ENCODE peak calls at places on chromosomes 16 and 17, in five cellular contexts. F is suprapubic skin, T is OCI-LY7, A is right atrium auricular region, G is tibial nerve. U is an unnamed sample.

GRCh38 chr17:75909051-75909811 is 4.5 kb upstream of the MRPL38 start:
- DNase-seq in A (no peak), G (no peak), F (no peak), T (peak; percentile 87), U (no peak)

GRCh38 chr16:35510701-35511100 is 2051.3 kb downstream of the TP53TG3F start:
- DNase-seq in T (no peak), F (no peak), G (no peak), A (no peak), U (no peak)

GRCh38 chr16:1615761-1616160 is 3.6 kb downstream of the CRAMP1 start:
- DNase-seq in G (no peak), A (no peak), T (no peak), F (no peak), U (no peak)

GRCh38 chr16:71900336-71900735 is 5.0 kb downstream of the IST1 start:
- DNase-seq in G (no peak), F (no peak), T (peak; percentile 31), A (no peak), U (no peak)

GRCh38 chr16:20102021-20102420 is 28.3 kb upstream of the GPR139 start:
- DNase-seq in F (no peak), T (no peak), G (no peak), A (no peak), U (no peak)

GRCh38 chr17:29597361-29598172 is 4.6 kb downstream of the ANKRD13B start:
- DNase-seq in F (no peak), G (no peak), A (no peak), T (no peak), U (no peak)

GRCh38 chr17:2500446-2500845 is 11.2 kb downstream of the METTL16 start:
- DNase-seq in T (no peak), F (no peak), G (no peak), A (no peak), U (no peak)

GRCh38 chr17:40176409-40177110 is 710 bp upstream of the RAPGEFL1 start:
- DNase-seq in T (no peak), G (no peak), A (no peak), F (peak; percentile 78), U (no peak)

GRCh38 chr16:1906846-1907165 is 11.4 kb downstream of the HS3ST6 start:
- DNase-seq in G (no peak), A (no peak), F (no peak), T (no peak), U (no peak)

GRCh38 chr16:23435500-23435899 is 17.5 kb downstream of the COG7 start:
- DNase-seq in G (peak; percentile 46), T (peak; percentile 78), A (no peak), F (no peak), U (no peak)

GRCh38 chr16:84637709-84638108 is 10.6 kb upstream of the KLHL36 start:
- DNase-seq in A (no peak), T (no peak), G (no peak), F (no peak), U (no peak)

GRCh38 chr17:21377821-21378396 is 1.8 kb downstream of the KCNJ12 start:
- DNase-seq in G (no peak), F (no peak), A (no peak), T (no peak), U (no peak)

GRCh38 chr17:21376835-21377690 is 906 bp downstream of the KCNJ12 start:
- DNase-seq in F (no peak), A (no peak), T (no peak), G (no peak), U (no peak)

GRCh38 chr17:21376585-21376834 is 353 bp downstream of the KCNJ12 start:
- DNase-seq in T (no peak), F (no peak), G (no peak), A (no peak), U (no peak)

GRCh38 chr17:21379080-21379711 is 3.0 kb downstream of the KCNJ12 start:
- DNase-seq in A (no peak), T (no peak), F (no peak), G (no peak), U (no peak)

GRCh38 chr17:21378553-21378952 is 2.4 kb downstream of the KCNJ12 start:
- DNase-seq in G (no peak), T (no peak), F (no peak), A (no peak), U (no peak)
- H3K4me3 ChIP-seq in G (no peak overlapping the region), T (no peak overlapping the region), F (peak overlapping the region; percentile 65), A (no peak overlapping the region), U (no peak overlapping the region)

DNA sequence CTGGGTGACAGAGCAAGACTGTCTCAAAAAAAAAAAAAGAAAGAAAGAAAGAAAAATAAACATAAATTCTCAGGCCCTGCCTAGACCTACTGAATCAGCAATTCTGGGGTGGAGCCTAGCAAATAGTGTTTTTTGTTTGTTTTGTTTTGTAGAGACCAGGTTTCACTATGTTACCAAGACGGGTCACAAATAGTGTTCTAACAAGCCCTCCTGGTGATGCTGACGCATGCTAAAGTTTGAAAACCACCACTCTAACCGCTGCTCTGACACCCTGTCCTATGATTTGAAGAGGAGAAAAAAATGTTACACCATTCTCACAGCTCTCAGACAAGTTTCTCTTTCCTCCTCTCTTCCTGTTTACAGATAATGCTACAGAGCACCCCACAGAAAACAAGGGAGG is 1.5 kb downstream of the MRPL10 start:
- DNase-seq in G (no peak), A (no peak), F (no peak), T (no peak), U (no peak)
- H3K4me3 ChIP-seq in G (no peak overlapping the region), A (no peak overlapping the region), F (no peak overlapping the region), T (peak overlapping the region; percentile 93), U (no peak overlapping the region)

GRCh38 chr16:24834459-24835335 is 11.1 kb upstream of the SLC5A11 start:
- DNase-seq in T (peak; percentile 38), G (no peak), F (no peak), A (no peak), U (no peak)
- H3K4me3 ChIP-seq in T (no peak overlapping the region), G (no peak overlapping the region), F (no peak overlapping the region), A (no peak overlapping the region), U (no peak overlapping the region)

DNA sequence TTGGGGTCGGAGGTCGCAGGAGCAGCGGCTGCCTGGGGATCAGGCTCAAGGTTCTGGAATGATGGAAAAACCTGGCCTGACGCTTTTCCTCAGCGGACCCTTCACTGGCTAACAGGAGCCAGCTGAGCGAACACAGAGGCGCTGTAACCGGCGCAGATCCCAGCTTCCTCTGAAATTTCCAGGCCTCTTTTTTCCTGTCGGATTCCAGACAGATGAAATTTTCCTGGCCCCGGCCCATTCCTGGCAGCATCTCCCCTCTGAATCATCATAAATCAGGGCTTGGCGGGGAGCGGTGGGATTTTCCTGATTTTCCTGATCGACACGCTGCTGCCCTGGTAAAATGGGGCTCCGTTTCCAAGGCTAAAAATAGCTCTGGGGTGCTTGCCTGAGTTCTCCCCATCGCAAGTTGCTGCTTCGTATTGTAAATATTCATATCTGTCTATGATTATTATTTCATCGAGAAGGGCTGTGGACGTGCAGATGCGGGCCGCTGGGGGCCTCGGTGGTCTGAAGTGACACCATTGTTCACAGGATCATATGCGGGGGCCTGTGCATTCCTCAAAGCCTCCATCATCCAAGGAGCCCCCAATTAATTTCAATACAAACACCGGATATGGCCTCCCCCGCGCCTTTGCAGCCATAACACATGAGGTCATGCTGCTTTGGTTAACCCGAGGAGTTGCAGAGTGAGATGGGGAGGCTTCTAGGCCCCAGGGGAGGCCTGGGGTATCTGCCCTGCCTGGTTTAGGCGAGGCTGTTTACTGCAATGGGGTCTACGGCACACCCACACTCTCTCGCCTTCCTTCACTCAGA is 45.8 kb upstream of the ETV4 start:
- DNase-seq in F (peak; percentile 89), T (no peak), G (peak; percentile 76), A (peak; percentile 90), U (no peak)
- H3K4me3 ChIP-seq in F (peak overlapping the region; percentile 7), T (no peak overlapping the region), G (peak overlapping the region; percentile 13), A (no peak overlapping the region), U (no peak overlapping the region)

DNA sequence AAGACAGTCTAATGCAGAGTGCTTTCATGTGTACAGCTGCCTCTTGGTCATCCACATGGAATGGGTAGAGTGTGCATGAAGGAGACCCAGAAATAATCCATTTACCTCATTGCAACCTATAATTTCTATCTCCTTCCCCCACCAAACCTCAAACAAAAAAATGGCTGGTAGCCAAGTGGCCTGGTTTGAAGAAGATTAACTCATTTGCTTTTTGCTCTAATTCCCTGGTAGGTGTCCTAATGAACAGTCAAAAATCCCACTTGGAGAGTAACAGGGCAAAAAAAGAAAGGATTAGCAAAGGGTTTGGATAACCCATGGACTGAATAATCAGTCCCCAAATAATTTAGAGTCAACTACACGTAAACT is 13.1 kb upstream of the LYRM9 start:
- DNase-seq in F (no peak), A (no peak), T (no peak), G (no peak), U (no peak)
- H3K4me3 ChIP-seq in F (no peak overlapping the region), A (no peak overlapping the region), T (no peak overlapping the region), G (no peak overlapping the region), U (no peak overlapping the region)

DNA sequence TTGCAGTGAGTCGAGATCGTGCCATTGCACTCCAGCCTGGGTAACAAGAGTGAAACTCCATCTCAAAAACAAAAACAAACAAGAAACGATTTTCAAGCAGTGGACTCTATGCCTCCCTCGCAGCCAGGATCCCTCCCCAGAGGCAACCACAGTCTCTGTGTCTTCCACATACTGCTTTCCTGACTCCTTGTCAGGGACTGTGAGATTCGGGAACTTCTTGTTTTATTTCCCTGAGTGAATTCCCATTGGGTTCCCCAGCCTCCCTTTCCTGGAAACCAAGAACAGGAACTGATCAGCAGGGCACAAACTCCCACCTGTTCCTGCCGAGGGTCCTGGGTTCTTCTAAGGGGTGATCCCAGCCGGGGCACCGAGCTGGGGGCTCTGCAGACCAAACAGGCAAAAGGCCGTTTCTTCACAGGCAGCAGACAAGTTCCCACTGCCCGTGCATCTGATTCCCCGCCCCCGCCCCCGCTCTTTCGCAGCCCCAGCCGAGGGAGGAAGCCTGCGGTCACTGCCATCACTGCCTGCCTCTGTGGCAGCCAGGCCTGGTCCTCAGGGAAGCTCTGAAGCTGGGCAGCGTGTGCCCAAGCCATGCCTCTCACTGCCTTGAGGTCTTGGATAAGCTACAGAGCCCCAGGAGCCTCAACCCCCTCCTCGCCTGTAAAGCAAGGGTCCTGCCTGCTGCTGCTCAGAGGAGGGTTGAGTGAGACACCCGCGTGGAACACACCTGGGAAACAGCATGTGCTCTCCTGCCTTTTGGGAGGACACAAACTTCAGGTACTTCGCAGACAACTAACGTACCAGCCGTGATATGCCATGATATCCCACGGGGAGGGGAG is 5.5 kb upstream of the PIEZO1 start:
- DNase-seq in F (no peak), T (peak; percentile 62), G (no peak), A (no peak), U (no peak)
- H3K4me3 ChIP-seq in F (no peak overlapping the region), T (peak overlapping the region; percentile 55), G (peak overlapping the region; percentile 18), A (no peak overlapping the region), U (no peak overlapping the region)

DNA sequence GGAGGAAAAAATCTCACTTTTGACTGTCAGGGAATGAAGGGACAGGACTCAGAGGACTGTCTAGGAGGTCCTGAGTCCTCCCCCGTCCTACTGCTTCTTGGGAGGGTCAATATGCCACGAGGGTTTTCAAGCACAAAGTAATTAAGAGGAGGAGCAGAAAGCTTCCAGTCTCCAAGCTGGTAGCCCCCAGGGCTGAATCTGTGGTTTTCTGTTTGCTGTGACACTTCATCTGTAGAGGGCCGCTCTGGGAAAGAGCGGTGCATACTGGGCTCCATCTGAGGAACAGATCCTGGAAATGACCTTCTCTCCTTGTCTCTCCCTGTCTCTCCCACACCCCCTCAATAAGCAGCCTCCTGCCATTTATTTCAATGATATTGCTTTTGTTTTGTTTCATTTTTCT is 180.1 kb upstream of the SDK2 start:
- DNase-seq in G (no peak), T (no peak), F (peak; percentile 18), A (no peak), U (no peak)
- H3K4me3 ChIP-seq in G (no peak overlapping the region), T (no peak overlapping the region), F (no peak overlapping the region), A (no peak overlapping the region), U (no peak overlapping the region)

GRCh38 chr16:28865289-28865688 is 1.6 kb downstream of the SH2B1 start:
- DNase-seq in T (no peak), F (no peak), A (no peak), G (no peak), U (no peak)
- H3K4me3 ChIP-seq in T (no peak overlapping the region), F (no peak overlapping the region), A (no peak overlapping the region), G (no peak overlapping the region), U (no peak overlapping the region)

GRCh38 chr17:70668276-70668937 is 499.1 kb downstream of the KCNJ2 start:
- DNase-seq in T (no peak), G (no peak), F (no peak), A (no peak), U (no peak)
- H3K4me3 ChIP-seq in T (no peak overlapping the region), G (no peak overlapping the region), F (no peak overlapping the region), A (no peak overlapping the region), U (no peak overlapping the region)

U was measured in epithelial cell of proximal tubule.